ENCODE peak calls at places on chromosomes 2 and 18, in eight cellular contexts. A, D, I, F, G, P, T and N are unnamed samples.

GRCh38 chr18:6405237-6406074 is 9.3 kb downstream of the L3MBTL4 start:
- DNase-seq in A (no peak), D (no peak), I (no peak), F (no peak), G (no peak), P (no peak), T (no peak), N (no peak)

GRCh38 chr2:97730245-97730644 is 16.9 kb downstream of the ZAP70 start:
- DNase-seq in A (peak), D (no peak), I (no peak), F (no peak), G (no peak), P (no peak), T (no peak), N (no peak)

GRCh38 chr2:121244616-121245015 is 40.4 kb downstream of the TFCP2L1 start:
- DNase-seq in A (no peak), D (no peak), I (no peak), F (no peak), G (no peak), P (no peak), T (no peak), N (no peak)

GRCh38 chr18:9897129-9897528 is 11.4 kb downstream of the TXNDC2 start:
- DNase-seq in A (no peak), D (no peak), I (no peak), F (no peak), G (no peak), P (peak), T (no peak), N (no peak)

GRCh38 chr2:9656270-9656766 is 25.5 kb upstream of the YWHAQ start:
- DNase-seq in A (peak), D (peak), I (peak), F (peak), G (no peak), P (peak), T (no peak), N (no peak)

GRCh38 chr2:40164736-40165502 is 287.0 kb downstream of the SLC8A1 start:
- DNase-seq in A (no peak), D (no peak), I (no peak), F (no peak), G (no peak), P (no peak), T (no peak), N (no peak)

GRCh38 chr18:43970656-43971055 is 693.4 kb upstream of the SYT4 start:
- DNase-seq in A (no peak), D (no peak), I (no peak), F (no peak), G (no peak), P (no peak), T (no peak), N (no peak)

GRCh38 chr2:20403693-20404381 is 43.0 kb upstream of the RHOB start:
- DNase-seq in A (no peak), D (no peak), I (no peak), F (no peak), G (no peak), P (no peak), T (peak), N (no peak)

GRCh38 chr2:98505311-98505808 is 60.7 kb downstream of the INPP4A start:
- DNase-seq in A (no peak), D (no peak), I (no peak), F (peak), G (no peak), P (no peak), T (peak), N (peak)

GRCh38 chr2:221506469-221506868 is 65.6 kb downstream of the EPHA4 start:
- DNase-seq in A (no peak), D (no peak), I (no peak), F (no peak), G (no peak), P (no peak), T (no peak), N (no peak)

GRCh38 chr2:186129767-186130581 is 356.1 kb upstream of the ZC3H15 start:
- DNase-seq in A (peak), D (no peak), I (no peak), F (no peak), G (peak), P (no peak), T (no peak), N (no peak)

GRCh38 chr18:33440011-33440383 is 524 bp downstream of the CCDC178 start:
- DNase-seq in A (peak), D (no peak), I (peak), F (no peak), G (no peak), P (peak), T (peak), N (no peak)

GRCh38 chr2:60966465-60967405 is 50.8 kb upstream of the PEX13 start:
- DNase-seq in A (no peak), D (no peak), I (no peak), F (no peak), G (no peak), P (no peak), T (no peak), N (no peak)

GRCh38 chr2:54084600-54084999 is 30.8 kb upstream of the ACYP2 start:
- DNase-seq in A (peak), D (no peak), I (no peak), F (no peak), G (no peak), P (no peak), T (no peak), N (no peak)

GRCh38 chr18:55763805-55764204 is 175.8 kb upstream of the TCF4 start:
- DNase-seq in A (peak), D (no peak), I (no peak), F (no peak), G (no peak), P (no peak), T (no peak), N (no peak)

GRCh38 chr2:10760794-10761504 is 39.5 kb downstream of the ATP6V1C2 start:
- DNase-seq in A (no peak), D (no peak), I (no peak), F (no peak), G (no peak), P (no peak), T (no peak), N (no peak)

GRCh38 chr2:196453613-196454047 is 185.9 kb upstream of the CCDC150 start:
- DNase-seq in A (peak), D (peak), I (peak), F (peak), G (peak), P (peak), T (peak), N (no peak)

GRCh38 chr2:28359222-28360065 is 33.2 kb upstream of the FOSL2 start:
- DNase-seq in A (peak), D (peak), I (no peak), F (no peak), G (no peak), P (peak), T (peak), N (peak)

GRCh38 chr2:124559236-124559635 is 534.1 kb downstream of the CNTNAP5 start:
- DNase-seq in A (no peak), D (no peak), I (no peak), F (no peak), G (no peak), P (no peak), T (no peak), N (no peak)

GRCh38 chr2:186910996-186911395 is 62.0 kb upstream of the ZSWIM2 start:
- DNase-seq in A (no peak), D (no peak), I (no peak), F (no peak), G (no peak), P (no peak), T (no peak), N (no peak)

GRCh38 chr2:88600038-88600465 is 27.2 kb downstream of the EIF2AK3 start:
- DNase-seq in A (peak), D (peak), I (peak), F (peak), G (peak), P (peak), T (peak), N (no peak)

GRCh38 chr2:65265090-65266045 is 37.7 kb downstream of the ACTR2 start:
- DNase-seq in A (peak), D (no peak), I (peak), F (peak), G (peak), P (peak), T (no peak), N (peak)

GRCh38 chr2:132733119-132733518 is 63.1 kb upstream of the LYPD1 start:
- DNase-seq in A (peak), D (no peak), I (no peak), F (no peak), G (no peak), P (no peak), T (no peak), N (no peak)

GRCh38 chr2:190993292-190993643 is 20.7 kb downstream of the STAT1 start:
- DNase-seq in A (no peak), D (no peak), I (no peak), F (no peak), G (no peak), P (no peak), T (no peak), N (no peak)

GRCh38 chr2:75222527-75222926 is 23.2 kb upstream of the TACR1 start:
- DNase-seq in A (no peak), D (no peak), I (no peak), F (no peak), G (no peak), P (no peak), T (no peak), N (no peak)

GRCh38 chr2:157887946-157888345 is 11.8 kb upstream of the ACVR1 start:
- DNase-seq in A (no peak), D (no peak), I (no peak), F (no peak), G (no peak), P (no peak), T (no peak), N (no peak)

GRCh38 chr2:229920011-229920781 is 1.6 kb downstream of the TRIP12 start:
- DNase-seq in A (no peak), D (no peak), I (no peak), F (no peak), G (no peak), P (no peak), T (peak), N (no peak)

GRCh38 chr2:46001741-46002506 is 295.3 kb upstream of the EPAS1 start:
- DNase-seq in A (peak), D (no peak), I (no peak), F (no peak), G (no peak), P (no peak), T (no peak), N (no peak)

GRCh38 chr18:55570966-55571365 is 17.0 kb downstream of the TCF4 start:
- DNase-seq in A (no peak), D (no peak), I (no peak), F (no peak), G (no peak), P (no peak), T (no peak), N (no peak)

GRCh38 chr2:239024226-239024625 is 176.3 kb downstream of the TWIST2 start:
- DNase-seq in A (no peak), D (no peak), I (no peak), F (no peak), G (no peak), P (no peak), T (no peak), N (peak)

GRCh38 chr2:230942920-230943896 is 18.2 kb upstream of the GPR55 start:
- DNase-seq in A (no peak), D (peak), I (no peak), F (no peak), G (no peak), P (no peak), T (peak), N (peak)

GRCh38 chr18:3217930-3218647 is 1.7 kb downstream of the MYOM1 start:
- DNase-seq in A (no peak), D (no peak), I (peak), F (no peak), G (no peak), P (peak), T (peak), N (no peak)

GRCh38 chr2:165698621-165698946 is 95.5 kb downstream of the GALNT3 start:
- DNase-seq in A (peak), D (peak), I (peak), F (peak), G (peak), P (no peak), T (peak), N (no peak)

GRCh38 chr2:8863331-8863953 is 26.0 kb upstream of the KIDINS220 start:
- DNase-seq in A (no peak), D (no peak), I (no peak), F (no peak), G (no peak), P (no peak), T (no peak), N (peak)

GRCh38 chr2:191023235-191023679 is 9.3 kb upstream of the STAT1 start:
- DNase-seq in A (no peak), D (no peak), I (no peak), F (no peak), G (no peak), P (peak), T (no peak), N (no peak)

GRCh38 chr2:96502891-96503636 is 2.1 kb downstream of the NEURL3 start:
- DNase-seq in A (no peak), D (no peak), I (no peak), F (peak), G (no peak), P (no peak), T (no peak), N (peak)

GRCh38 chr2:216683846-216684245 is 11.5 kb downstream of the IGFBP5 start:
- DNase-seq in A (peak), D (no peak), I (no peak), F (peak), G (no peak), P (no peak), T (peak), N (peak)

GRCh38 chr2:24011278-24012104 is 1.6 kb downstream of the MFSD2B start:
- DNase-seq in A (no peak), D (no peak), I (no peak), F (no peak), G (no peak), P (peak), T (no peak), N (no peak)
- TF ChIP-seq POLR2A in A (no peak), D (no peak), I (no peak), F (no peak), G (no peak), P (peak), T (no peak), N (no peak)

DNA sequence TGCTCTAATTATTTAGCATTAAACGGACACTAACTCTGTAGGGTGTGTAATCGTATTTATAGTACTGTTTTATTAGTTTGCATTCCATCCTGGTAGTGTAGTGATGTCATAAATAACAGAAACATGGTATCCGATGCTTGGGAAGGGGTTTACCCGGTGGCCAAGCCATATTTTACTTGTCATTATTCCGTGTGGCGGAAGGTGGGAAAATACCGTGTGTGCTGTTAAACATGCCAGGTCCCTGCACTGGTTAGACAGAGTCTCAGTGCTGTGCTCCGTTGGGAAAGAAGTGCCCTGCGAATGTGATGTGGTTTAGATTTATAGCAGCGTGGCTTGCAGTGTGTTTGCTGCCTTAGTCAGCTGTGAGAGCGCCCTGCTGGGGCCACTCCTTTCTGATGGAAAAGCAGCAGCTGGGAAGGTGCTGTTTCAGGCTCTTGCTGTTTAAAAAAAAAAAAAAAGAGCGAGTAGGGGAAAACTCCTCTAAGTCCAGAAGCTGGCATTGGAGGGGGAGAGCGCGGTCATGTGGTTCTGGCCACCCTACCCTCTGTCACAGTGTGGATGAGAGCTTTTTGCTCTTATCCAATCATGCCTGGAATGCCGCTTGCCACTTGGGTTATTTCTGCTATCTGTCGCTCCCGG is 211.0 kb downstream of the NEDD4L start:
- DNase-seq in A (peak), D (no peak), I (no peak), F (no peak), G (no peak), P (no peak), T (no peak), N (no peak)
- TF ChIP-seq POLR2A in A (no peak), D (no peak), I (no peak), F (no peak), G (no peak), P (no peak), T (no peak), N (no peak)

DNA sequence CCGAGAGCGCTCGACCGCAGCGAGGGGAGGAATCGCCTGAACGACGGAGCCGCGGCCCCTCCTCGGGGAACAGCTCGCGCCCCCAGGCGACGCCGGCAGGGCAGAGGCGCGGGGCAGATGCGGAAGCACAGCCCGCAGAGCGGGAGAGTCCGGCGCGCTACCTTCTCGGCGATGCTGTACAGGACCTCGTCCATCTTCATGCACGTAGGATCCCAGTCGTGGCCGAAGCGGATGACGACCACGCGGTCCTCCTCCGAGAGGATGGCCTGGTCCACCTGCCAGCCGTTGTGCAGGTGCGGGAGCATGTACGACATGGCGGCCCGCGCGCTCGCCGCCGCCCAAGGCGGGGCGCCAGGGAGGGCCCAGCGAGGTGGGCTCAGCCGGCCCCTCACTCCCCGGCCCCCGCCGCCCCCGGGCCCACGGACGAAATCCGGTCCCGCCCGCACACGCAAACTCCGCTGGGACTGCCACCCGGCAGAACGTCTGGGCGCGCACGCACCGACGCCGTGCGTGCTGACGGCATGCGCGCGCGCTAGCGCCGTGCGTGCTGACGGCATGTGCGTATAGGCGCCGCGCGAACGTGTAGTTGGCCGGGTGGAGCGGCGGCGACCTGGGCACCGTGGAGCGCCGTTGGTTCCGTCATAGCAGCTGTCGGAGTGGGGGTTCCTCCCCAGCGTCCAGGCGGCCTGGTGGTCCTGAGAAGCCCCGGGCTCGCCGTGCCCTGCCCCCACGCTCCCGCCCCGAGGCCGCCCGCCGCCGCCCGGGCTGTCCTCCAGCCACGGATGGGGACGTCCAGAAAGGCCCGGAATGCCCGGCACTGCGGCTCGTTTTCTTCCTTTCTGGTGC is at the start of gene TXNL4A:
- DNase-seq in A (peak), D (peak), I (peak), F (peak), G (no peak), P (peak), T (peak), N (peak)
- TF ChIP-seq POLR2A in A (peak), D (peak), I (peak), F (peak), G (peak), P (peak), T (peak), N (peak)

DNA sequence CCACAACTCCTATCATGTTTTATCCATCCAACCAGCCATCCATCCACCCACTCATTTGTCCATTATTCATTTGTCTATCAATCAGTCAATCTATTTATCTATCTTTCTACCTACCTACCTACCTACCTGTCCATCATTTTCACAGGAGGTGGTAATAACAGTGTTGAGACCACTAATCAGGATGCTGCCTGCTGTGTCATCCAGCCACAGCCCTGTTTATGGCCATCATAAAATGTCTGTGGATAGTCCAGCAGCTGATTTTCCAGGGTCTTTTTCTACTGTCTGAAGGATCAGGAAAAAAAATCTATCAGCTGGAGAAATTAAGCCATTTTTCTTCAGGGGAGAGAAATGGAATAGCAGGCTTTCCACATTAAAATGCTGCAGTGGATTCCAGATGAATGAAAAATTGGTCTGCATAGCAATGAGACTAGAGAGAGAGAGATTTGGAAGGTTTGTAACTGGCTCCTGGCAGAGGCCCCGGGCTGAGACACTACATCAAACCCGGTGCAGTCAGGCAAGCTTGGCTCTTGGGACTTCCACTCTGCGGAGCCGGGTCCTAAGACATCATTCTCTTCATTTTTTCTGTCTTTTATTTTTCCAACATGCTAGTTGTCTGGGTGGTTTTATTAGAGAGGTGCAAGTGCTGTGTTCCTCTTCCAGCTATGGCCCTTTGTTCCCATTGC is 33.0 kb upstream of the BOD1L2 start:
- DNase-seq in A (no peak), D (no peak), I (no peak), F (no peak), G (no peak), P (no peak), T (no peak), N (no peak)
- TF ChIP-seq POLR2A in A (no peak), D (no peak), I (no peak), F (no peak), G (no peak), P (no peak), T (no peak), N (no peak)

DNA sequence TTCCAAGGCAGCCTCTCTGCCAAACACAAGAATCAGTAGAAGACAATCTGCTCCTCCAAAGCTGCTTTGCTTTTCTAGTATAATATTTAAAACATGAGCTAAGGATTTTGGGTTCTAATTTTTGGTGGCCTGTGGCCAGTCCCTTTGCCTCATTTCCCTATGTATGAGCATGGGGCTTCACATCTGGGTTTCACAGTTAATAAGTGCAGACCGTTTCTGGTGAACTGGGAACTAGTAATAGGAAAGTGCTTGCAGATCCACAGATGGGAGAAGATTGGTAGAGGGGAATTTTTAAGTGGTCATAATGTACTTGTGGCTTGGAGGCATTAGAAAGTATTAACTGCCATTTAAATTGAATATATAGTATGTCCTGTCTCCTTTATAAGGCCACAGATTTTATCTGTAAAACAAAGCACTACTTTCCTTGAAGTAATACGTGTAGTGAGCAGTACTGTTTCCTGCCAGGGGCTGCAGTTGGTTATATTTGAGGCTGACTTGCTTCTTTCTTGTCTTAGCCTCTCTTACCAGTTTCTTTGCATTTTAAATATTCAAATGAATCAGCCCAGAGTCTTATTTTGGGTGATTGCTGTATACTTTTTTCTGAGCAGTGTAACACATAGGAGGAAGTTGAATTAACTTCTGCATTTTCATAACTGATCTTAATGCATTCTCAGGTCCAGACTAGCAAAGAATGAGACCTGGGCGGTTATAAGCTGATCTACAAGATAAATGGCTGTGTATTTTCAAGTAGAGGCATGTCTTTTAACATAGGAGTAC is 1.6 kb downstream of the ARPC2 start:
- DNase-seq in A (no peak), D (no peak), I (no peak), F (no peak), G (no peak), P (no peak), T (no peak), N (peak)
- TF ChIP-seq POLR2A in A (no peak), D (peak), I (no peak), F (no peak), G (no peak), P (no peak), T (no peak), N (no peak)